ENCODE peak calls at places on chromosomes 12 and 14, in six cellular contexts. T, F, B, U, Z and W are unnamed samples.

GRCh38 chr12:79886917-79887519 is 47.9 kb downstream of the PPP1R12A start:
- DNase-seq in T (no peak), F (peak; percentile 42), B (peak; percentile 67), U (no peak), Z (no peak), W (no peak)

GRCh38 chr12:102966200-102966941 is 8.9 kb downstream of the ASCL1 start:
- DNase-seq in T (no peak), F (no peak), B (no peak), U (no peak), Z (no peak), W (no peak)

GRCh38 chr12:121794532-121795028 is 1.1 kb upstream of the RHOF start:
- DNase-seq in T (peak; percentile 54), F (no peak), B (no peak), U (no peak), Z (no peak), W (no peak)

GRCh38 chr14:74704656-74705055 is 8.2 kb downstream of the AREL1 start:
- DNase-seq in T (no peak), F (no peak), B (no peak), U (no peak), Z (no peak), W (no peak)

GRCh38 chr12:9651265-9651729 is 18.2 kb upstream of the CLEC2D start:
- DNase-seq in T (no peak), F (no peak), B (no peak), U (no peak), Z (no peak), W (no peak)

GRCh38 chr12:46357438-46358324 is 14.9 kb downstream of the SLC38A2 start:
- DNase-seq in T (no peak), F (no peak), B (peak; percentile 39), U (no peak), Z (no peak), W (no peak)

GRCh38 chr14:69637503-69638030 is 26.2 kb downstream of the SUSD6 start:
- DNase-seq in T (peak; percentile 89), F (peak; percentile 65), B (no peak), U (no peak), Z (peak; percentile 41), W (no peak)

GRCh38 chr12:114013601-114014345 is 47.6 kb upstream of the RBM19 start:
- DNase-seq in T (no peak), F (peak; percentile 74), B (peak; percentile 86), U (no peak), Z (no peak), W (no peak)

DNA sequence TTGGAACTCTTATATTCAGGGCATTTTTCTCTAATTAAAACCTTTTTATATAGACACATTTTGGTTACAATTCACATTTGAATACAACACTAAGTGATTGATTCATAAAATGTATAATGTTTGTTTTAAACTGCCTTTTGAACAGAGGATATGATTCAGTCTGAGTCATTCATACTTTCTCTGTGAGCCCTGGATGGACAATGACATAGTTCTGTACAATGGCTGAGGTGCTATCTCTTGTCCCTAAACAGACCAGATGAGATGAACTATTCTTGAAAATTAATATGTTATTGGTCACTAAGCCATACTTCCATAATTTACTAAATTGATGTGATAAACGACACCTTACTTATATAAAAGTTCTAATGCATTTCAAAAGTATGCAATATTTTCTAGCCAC is 199.7 kb upstream of the ATXN7L3B start:
- DNase-seq in T (no peak), F (no peak), B (no peak), U (no peak), Z (no peak), W (no peak)
- H3K27ac ChIP-seq in T (no peak overlapping the region), F (no peak overlapping the region), B (no peak overlapping the region), U (no peak overlapping the region), Z (no peak overlapping the region), W (no peak overlapping the region)

DNA sequence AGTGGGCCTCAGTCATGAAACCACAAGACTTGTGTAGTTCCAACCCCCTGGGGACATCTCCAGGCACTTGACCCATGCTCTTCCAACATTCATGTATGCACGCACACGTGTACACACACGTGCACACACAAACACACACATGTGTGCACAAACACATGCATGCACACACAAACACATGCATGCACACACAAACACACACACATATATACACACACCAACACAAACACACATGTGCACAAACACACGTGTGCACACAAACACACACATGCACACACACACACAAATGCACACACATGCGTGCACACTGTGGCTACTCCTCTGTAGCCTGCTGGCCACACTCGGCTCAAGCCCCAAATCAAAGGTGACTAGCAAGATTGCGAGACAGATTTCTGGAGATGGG is 22.8 kb downstream of the BDKRB2 start:
- DNase-seq in T (no peak), F (no peak), B (no peak), U (no peak), Z (no peak), W (no peak)
- H3K4me1 ChIP-seq in T (no peaks in the 10 kb centered on the region), F (no peaks in the 10 kb centered on the region), B (no peaks in the 10 kb centered on the region), U (no peaks in the 10 kb centered on the region), Z (peaks cover 8% of the 10 kb centered on the region), W (no peaks in the 10 kb centered on the region)

GRCh38 chr12:75852956-75853355 is 178.6 kb downstream of the PHLDA1 start:
- DNase-seq in T (no peak), F (no peak), B (no peak), U (no peak), Z (no peak), W (no peak)
- H3K27ac ChIP-seq in T (no peak overlapping the region), F (no peak overlapping the region), B (no peak overlapping the region), U (no peak overlapping the region), Z (no peak overlapping the region), W (no peak overlapping the region)

GRCh38 chr12:39145175-39145999 is 240.0 kb upstream of the CPNE8 start:
- DNase-seq in T (no peak), F (peak; percentile 31), B (peak; percentile 75), U (no peak), Z (peak; percentile 60), W (peak; percentile 82)

GRCh38 chr12:39144613-39145061 is 239.2 kb upstream of the CPNE8 start:
- DNase-seq in T (no peak), F (no peak), B (peak; percentile 68), U (no peak), Z (no peak), W (no peak)
- H3K4me1 ChIP-seq in T (no peaks in the 10 kb centered on the region), F (no peaks in the 10 kb centered on the region), B (no peaks in the 10 kb centered on the region), U (no peaks in the 10 kb centered on the region), Z (peaks cover 9% of the 10 kb centered on the region), W (no peaks in the 10 kb centered on the region)

GRCh38 chr14:38880643-38881567 is 222.1 kb downstream of the SEC23A start:
- DNase-seq in T (no peak), F (no peak), B (no peak), U (no peak), Z (no peak), W (no peak)
- H3K27ac ChIP-seq in T (no peak overlapping the region), F (no peak overlapping the region), B (no peak overlapping the region), U (no peak overlapping the region), Z (peak overlapping the region; percentile 32), W (no peak overlapping the region)

DNA sequence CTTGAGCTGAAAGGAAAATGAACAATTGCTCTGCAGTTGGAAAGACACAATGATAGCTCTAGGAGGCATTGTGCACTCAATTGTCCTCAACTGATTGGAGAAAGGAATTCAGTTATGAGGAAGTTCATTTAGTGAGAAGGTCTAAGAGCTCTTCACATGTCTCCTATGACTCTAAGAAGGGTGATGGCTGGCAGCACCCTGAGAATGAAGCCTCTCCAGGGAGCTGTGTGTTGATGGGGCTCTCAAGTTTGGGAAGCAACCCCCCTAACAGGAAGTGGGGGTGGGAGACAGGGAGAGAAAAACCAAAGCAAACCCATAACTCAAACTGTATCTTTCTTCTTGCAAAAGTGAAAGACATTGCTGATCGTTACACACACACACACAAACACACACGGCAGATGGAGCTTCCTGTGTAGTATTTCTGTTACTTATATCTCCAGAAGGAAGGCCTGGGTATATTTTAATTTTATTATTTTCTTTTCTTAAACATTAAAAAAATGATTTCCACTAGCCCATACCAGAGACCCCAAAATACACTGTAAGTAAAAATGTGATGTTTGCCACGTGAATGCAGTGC is 21.2 kb downstream of the CHST11 start:
- DNase-seq in T (no peak), F (no peak), B (no peak), U (no peak), Z (no peak), W (no peak)
- H3K4me1 ChIP-seq in T (no peaks in the 10 kb centered on the region), F (no peaks in the 10 kb centered on the region), B (no peaks in the 10 kb centered on the region), U (peaks cover 69% of the 10 kb centered on the region), Z (peaks cover 17% of the 10 kb centered on the region), W (no peaks in the 10 kb centered on the region)